ENCODE peak calls at places on chromosome 1, in nine cellular contexts. Q is right cardiac atrium, X is HFF-Myc, J is lung, H is GM23338, B is LoVo, O is CD14-positive monocyte, T is smooth muscle cell of the brain vasculature, D is BJ. A is an unnamed sample.

GRCh38 chr1:69947837-69948236 is 257.5 kb downstream of the LRRC40 start:
- DNase-seq in Q (no peak), X (no peak), J (no peak), H (no peak), B (no peak), O (no peak), T (no peak), D (no peak), A (no peak)

GRCh38 chr1:35288761-35289160 is 20.3 kb downstream of the ZMYM4 start:
- DNase-seq in Q (no peak), X (no peak), J (no peak), H (no peak), B (no peak), O (no peak), T (no peak), D (no peak), A (no peak)

GRCh38 chr1:162856260-162856659 is 4.7 kb downstream of the CCDC190 start:
- DNase-seq in Q (no peak), X (peak; percentile 87), J (no peak), H (no peak), B (peak; percentile 63), O (no peak), T (peak; percentile 95), D (peak; percentile 85), A (peak; percentile 98)

GRCh38 chr1:162028726-162029125 is 5.1 kb upstream of the OLFML2B start:
- DNase-seq in Q (no peak), X (no peak), J (no peak), H (no peak), B (no peak), O (peak; percentile 78), T (no peak), D (no peak), A (no peak)

GRCh38 chr1:154730251-154730650 is 122.3 kb upstream of the ADAR start:
- DNase-seq in Q (no peak), X (no peak), J (no peak), H (peak; percentile 76), B (no peak), O (no peak), T (no peak), D (no peak), A (peak; percentile 87)

GRCh38 chr1:239811211-239811902 is 280.3 kb upstream of the FMN2 start:
- DNase-seq in Q (no peak), X (no peak), J (no peak), H (peak; percentile 49), B (no peak), O (no peak), T (no peak), D (no peak), A (no peak)

GRCh38 chr1:107936498-107937481 is 28.2 kb downstream of the VAV3 start:
- DNase-seq in Q (no peak), X (peak; percentile 96), J (peak; percentile 45), H (peak; percentile 78), B (peak; percentile 76), O (peak; percentile 87), T (no peak), D (peak; percentile 93), A (peak; percentile 76)

GRCh38 chr1:26500488-26501175 is 28.4 kb downstream of the HMGN2 start:
- DNase-seq in Q (peak; percentile 97), X (peak; percentile 31), J (peak; percentile 93), H (peak; percentile 82), B (peak; percentile 75), O (peak; percentile 86), T (peak; percentile 43), D (no peak), A (no peak)

GRCh38 chr1:214566158-214567104 is 15.0 kb upstream of the PTPN14 start:
- DNase-seq in Q (no peak), X (no peak), J (no peak), H (no peak), B (no peak), O (no peak), T (no peak), D (no peak), A (no peak)

GRCh38 chr1:100100202-100100601 is 32.5 kb downstream of the SASS6 start:
- DNase-seq in Q (no peak), X (no peak), J (no peak), H (no peak), B (no peak), O (no peak), T (no peak), D (peak; percentile 44), A (no peak)

GRCh38 chr1:91608876-91609275 is 108.2 kb downstream of the CDC7 start:
- DNase-seq in Q (no peak), X (no peak), J (no peak), H (no peak), B (peak; percentile 24), O (no peak), T (no peak), D (no peak), A (no peak)

GRCh38 chr1:188889166-188889565 is 1588.5 kb downstream of the BRINP3 start:
- DNase-seq in Q (no peak), X (no peak), J (no peak), H (no peak), B (no peak), O (no peak), T (no peak), D (no peak), A (no peak)

GRCh38 chr1:154759196-154759595 is 110.9 kb downstream of the KCNN3 start:
- DNase-seq in Q (no peak), X (no peak), J (no peak), H (no peak), B (no peak), O (no peak), T (no peak), D (no peak), A (no peak)

GRCh38 chr1:180397190-180397589 is 105.2 kb downstream of the ACBD6 start:
- DNase-seq in Q (no peak), X (no peak), J (no peak), H (no peak), B (no peak), O (no peak), T (no peak), D (no peak), A (no peak)

GRCh38 chr1:38308780-38309179 is 262.2 kb upstream of the POU3F1 start:
- DNase-seq in Q (no peak), X (no peak), J (no peak), H (no peak), B (no peak), O (no peak), T (no peak), D (no peak), A (no peak)

A was measured in retinal pigment epithelial cell.